ENCODE peak calls at places on chromosomes 3 and 15, in four cellular contexts. W is cardiac septum; I is stimulated activated naive CD8-positive, alpha-beta T cell treated with anti-CD3 and anti-CD28 coated beads, Interleukin-15, amount 100 ng/mL, for 72 hours; C is cardiac muscle cell. U is an unnamed sample.

GRCh38 chr3:23991236-23992050 is 46.4 kb downstream of the NR1D2 start:
- DNase-seq in I (no peak), C (no peak), W (no peak), U (no peak)

GRCh38 chr15:78456391-78456790 is 18.4 kb downstream of the IREB2 start:
- DNase-seq in C (no peak), W (no peak), I (no peak), U (no peak)

GRCh38 chr3:167866321-167866720 is 130.8 kb downstream of the SERPINI1 start:
- DNase-seq in C (no peak), I (no peak), W (no peak), U (no peak)

GRCh38 chr3:183506674-183507290 is 48.7 kb downstream of the KLHL6 start:
- DNase-seq in W (no peak), C (no peak), I (no peak), U (no peak)

GRCh38 chr15:59283717-59284336 is 77.2 kb downstream of the LDHAL6B start:
- DNase-seq in W (no peak), I (no peak), C (no peak), U (no peak)

GRCh38 chr3:52231502-52232278 is 6.2 kb upstream of the TLR9 start:
- DNase-seq in I (peak), W (peak), C (peak), U (peak)

GRCh38 chr15:82014989-82015388 is 30.8 kb downstream of the MEX3B start:
- DNase-seq in W (no peak), C (no peak), I (no peak), U (no peak)

GRCh38 chr15:82670699-82671098 is 23.5 kb upstream of the CPEB1 start:
- DNase-seq in W (no peak), C (no peak), I (no peak), U (no peak)

GRCh38 chr3:11145888-11146287 is 8.4 kb upstream of the HRH1 start:
- DNase-seq in C (no peak), I (no peak), W (no peak), U (no peak)

GRCh38 chr3:53938645-53939044 is 47.0 kb upstream of the SELENOK start:
- DNase-seq in I (no peak), W (no peak), C (peak), U (peak)

GRCh38 chr3:16604433-16604832 is 790 bp downstream of the DAZL start:
- DNase-seq in C (no peak), I (no peak), W (no peak), U (no peak)

GRCh38 chr15:55981596-55982249 is 11.7 kb downstream of the NEDD4 start:
- DNase-seq in I (no peak), C (no peak), W (no peak), U (no peak)

GRCh38 chr3:180306691-180307090 is 270.0 kb upstream of the PEX5L start:
- DNase-seq in W (no peak), I (no peak), C (no peak), U (no peak)

GRCh38 chr3:183295211-183295610 is 42.2 kb downstream of the B3GNT5 start:
- DNase-seq in I (no peak), W (no peak), C (no peak), U (no peak)

GRCh38 chr3:71721721-71722157 is 3.5 kb downstream of the EIF4E3 start:
- DNase-seq in C (no peak), W (no peak), I (no peak), U (no peak)

GRCh38 chr3:127052121-127052561 is 69.2 kb downstream of the PLXNA1 start:
- DNase-seq in W (no peak), C (no peak), I (no peak), U (no peak)

GRCh38 chr3:72338942-72339749 is 509.1 kb downstream of the SHQ1 start:
- DNase-seq in W (no peak), I (peak), C (no peak), U (no peak)

GRCh38 chr15:62083168-62084154 is 16.7 kb downstream of the C2CD4A start:
- DNase-seq in C (no peak), I (no peak), W (no peak), U (no peak)

GRCh38 chr3:103389356-103389755 is 954.5 kb downstream of the ZPLD1 start:
- DNase-seq in C (no peak), W (no peak), I (no peak), U (no peak)

GRCh38 chr3:186465508-186465907 is 78.7 kb downstream of the CRYGS start:
- DNase-seq in I (no peak), W (no peak), C (no peak), U (no peak)

GRCh38 chr15:88448991-88449461 is 18.2 kb downstream of the MRPL46 start:
- DNase-seq in W (no peak), I (no peak), C (no peak), U (no peak)

GRCh38 chr3:54853573-54854404 is 74.1 kb downstream of the LRTM1 start:
- DNase-seq in W (peak), I (peak), C (peak), U (peak)

GRCh38 chr3:122678496-122678895 is 2.1 kb upstream of the PARP14 start:
- DNase-seq in I (no peak), W (no peak), C (no peak), U (no peak)

GRCh38 chr3:188077160-188077812 is 76.7 kb upstream of the LPP start:
- DNase-seq in C (no peak), W (no peak), I (no peak), U (no peak)

GRCh38 chr3:190120161-190121060 is at the start of gene P3H2:
- DNase-seq in C (peak), I (peak), W (peak), U (no peak)